ENCODE peak calls at places on chromosomes 4 and X, in four cellular contexts. L, R, Z and F are unnamed samples.

GRCh38 chrX:108225456-108225730 is 133.8 kb downstream of the ATG4A start:
- DNase-seq in L (no peak), R (no peak), Z (no peak), F (no peak)

GRCh38 chr4:47061435-47061834 is 30.1 kb downstream of the GABRB1 start:
- DNase-seq in L (no peak), R (no peak), Z (no peak), F (no peak)

GRCh38 chrX:84737471-84737871 is 235.2 kb upstream of the HDX start:
- DNase-seq in L (no peak), R (no peak), Z (no peak), F (no peak)

GRCh38 chrX:140817943-140818342 is 108.4 kb downstream of the LINC00632 start:
- DNase-seq in L (no peak), R (no peak), Z (no peak), F (peak)

GRCh38 chr4:3436048-3436797 is 5.5 kb upstream of the HGFAC start:
- DNase-seq in L (no peak), R (no peak), Z (no peak), F (no peak)

GRCh38 chrX:36803151-36803550 is 205.0 kb upstream of the FAM47C start:
- DNase-seq in L (no peak), R (no peak), Z (no peak), F (no peak)

GRCh38 chrX:63930140-63930539 is 145.1 kb upstream of the ARHGEF9 start:
- DNase-seq in L (no peak), R (no peak), Z (no peak), F (peak)

GRCh38 chr4:19987746-19988145 is 264.0 kb upstream of the SLIT2 start:
- DNase-seq in L (no peak), R (no peak), Z (no peak), F (no peak)

GRCh38 chrX:36867143-36867542 is 141.0 kb upstream of the FAM47C start:
- DNase-seq in L (peak), R (peak), Z (no peak), F (peak)

GRCh38 chr4:14410469-14410868 is 591.8 kb upstream of the CPEB2 start:
- DNase-seq in L (no peak), R (no peak), Z (no peak), F (no peak)

GRCh38 chr4:79651516-79651915 is 243.5 kb upstream of the GK2 start:
- DNase-seq in L (no peak), R (peak), Z (no peak), F (peak)

GRCh38 chr4:73308286-73308685 is 49.7 kb upstream of the ANKRD17 start:
- DNase-seq in L (no peak), R (peak), Z (no peak), F (peak)

GRCh38 chr4:8702516-8703400 is 110.2 kb downstream of the CPZ start:
- DNase-seq in L (no peak), R (no peak), Z (peak), F (peak)

GRCh38 chrX:101550825-101551767 is 749 bp downstream of the ARMCX1 start:
- DNase-seq in L (no peak), R (no peak), Z (peak), F (peak)

GRCh38 chrX:1524874-1525582 is 12.0 kb downstream of the P2RY8 start:
- DNase-seq in L (no peak), R (no peak), Z (peak), F (no peak)

GRCh38 chrX:2336181-2336580 is 164.6 kb downstream of the DHRSX start:
- DNase-seq in L (no peak), R (no peak), Z (no peak), F (no peak)

GRCh38 chr4:128718793-128719192 is 90.7 kb upstream of the JADE1 start:
- DNase-seq in L (no peak), R (no peak), Z (no peak), F (no peak)

GRCh38 chr4:17510582-17510981 is 1.3 kb downstream of the QDPR start:
- DNase-seq in L (no peak), R (no peak), Z (no peak), F (no peak)

GRCh38 chrX:40272786-40273185 is 175.0 kb upstream of the BCOR start:
- DNase-seq in L (no peak), R (no peak), Z (no peak), F (peak)

GRCh38 chrX:64975491-64975890 is 759 bp downstream of the ZC4H2 start:
- DNase-seq in L (peak), R (peak), Z (peak), F (peak)

GRCh38 chrX:64975989-64976672 is at the start of gene ZC4H2:
- DNase-seq in L (peak), R (peak), Z (peak), F (peak)

GRCh38 chrX:64976673-64977040 is 407 bp upstream of the ZC4H2 start:
- DNase-seq in L (no peak), R (no peak), Z (no peak), F (peak)

GRCh38 chrX:64977830-64978229 is 1.6 kb upstream of the ZC4H2 start:
- DNase-seq in L (no peak), R (peak), Z (no peak), F (no peak)

DNA sequence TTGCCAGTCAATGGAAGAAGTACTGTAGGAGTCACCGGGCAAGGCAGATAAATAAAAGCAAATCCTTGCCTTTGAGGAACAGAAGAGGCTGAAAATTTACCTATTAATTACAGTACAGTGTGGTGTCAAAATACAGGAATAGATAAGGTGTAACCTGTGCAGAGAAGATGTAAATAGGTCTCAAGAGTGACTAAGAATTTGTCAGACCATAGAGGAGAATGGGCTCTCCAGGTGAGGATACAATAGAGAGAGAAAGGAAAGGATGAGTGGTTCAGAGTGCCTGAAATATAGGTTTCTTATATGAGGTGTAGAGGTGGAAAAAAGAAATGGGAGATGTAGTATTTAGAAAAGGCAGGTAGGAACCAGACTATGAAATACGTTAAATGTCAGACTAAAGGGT is 801 bp upstream of the ZC4H2 start:
- DNase-seq in L (no peak), R (no peak), Z (no peak), F (no peak)
- H3K4me3 ChIP-seq in L (no peak), R (peak), Z (no peak), F (peak)

GRCh38 chr4:94457692-94458106 is 6.0 kb downstream of the PDLIM5 start:
- DNase-seq in L (no peak), R (no peak), Z (no peak), F (peak)
- H3K4me3 ChIP-seq in L (no peak), R (peak), Z (no peak), F (no peak)

GRCh38 chrX:47573334-47574095 is 8.7 kb upstream of the TIMP1 start:
- DNase-seq in L (no peak), R (no peak), Z (no peak), F (peak)
- H3K4me3 ChIP-seq in L (no peak), R (no peak), Z (peak), F (peak)

DNA sequence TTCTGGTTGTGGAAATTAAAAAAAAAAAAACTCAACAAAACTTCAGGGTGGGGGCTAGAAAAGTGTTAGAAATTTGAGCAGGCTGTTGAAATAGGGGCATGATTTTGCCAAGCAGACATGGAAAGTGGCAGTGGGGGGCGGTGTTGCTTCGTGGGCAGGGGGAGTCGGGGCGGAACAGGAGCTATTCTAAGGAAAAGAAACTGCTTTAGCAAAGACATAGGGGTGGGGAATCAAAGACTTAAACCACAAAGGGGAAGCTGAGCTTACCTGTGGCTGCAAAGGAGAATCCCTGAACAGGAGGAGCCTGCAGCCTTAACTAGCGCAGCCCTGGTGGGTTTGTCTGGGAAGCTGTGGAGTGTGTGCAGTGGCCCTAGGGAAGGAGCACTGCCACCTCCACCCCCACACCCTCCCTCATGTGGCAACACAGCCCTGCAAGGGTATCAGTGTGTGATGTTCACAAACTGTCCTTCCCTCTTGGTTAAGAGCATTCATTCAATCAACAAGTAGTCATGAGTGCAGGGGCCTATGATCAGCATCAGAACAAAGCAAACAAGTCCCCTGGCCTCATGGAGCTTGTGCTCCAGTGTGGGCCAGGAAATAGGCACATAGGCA is 20.5 kb downstream of the SEL1L3 start:
- DNase-seq in L (peak), R (no peak), Z (no peak), F (peak)
- H3K4me3 ChIP-seq in L (no peak), R (no peak), Z (no peak), F (no peak)

GRCh38 chr4:52317361-52317879 is 266.3 kb downstream of the SPATA18 start:
- DNase-seq in L (no peak), R (no peak), Z (no peak), F (no peak)

GRCh38 chr4:52312722-52313121 is 261.6 kb downstream of the SPATA18 start:
- DNase-seq in L (no peak), R (no peak), Z (no peak), F (no peak)

GRCh38 chr4:52317981-52318380 is 266.9 kb downstream of the SPATA18 start:
- DNase-seq in L (no peak), R (no peak), Z (no peak), F (no peak)
- H3K4me3 ChIP-seq in L (no peak), R (no peak), Z (no peak), F (no peak)

DNA sequence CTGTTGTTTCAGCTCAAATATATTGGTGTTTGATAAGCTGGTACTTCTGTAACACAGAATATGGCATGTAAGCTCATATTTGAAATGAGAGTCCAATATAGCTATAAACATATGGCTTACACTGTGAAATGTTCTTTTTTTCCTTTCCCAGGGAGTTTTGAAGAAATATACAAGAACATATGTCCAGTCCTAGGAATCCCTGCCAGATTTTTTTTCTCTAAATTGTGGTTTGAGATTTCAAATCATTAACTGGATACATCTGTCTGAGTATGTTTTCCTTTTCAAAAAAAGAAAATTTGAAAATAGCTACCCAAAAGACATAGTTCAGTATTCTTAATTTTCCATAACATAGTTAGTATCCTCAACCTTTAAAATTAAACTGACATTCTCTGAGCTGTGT is 60.2 kb downstream of the HMGB2 start:
- DNase-seq in L (no peak), R (no peak), Z (no peak), F (no peak)
- H3K4me3 ChIP-seq in L (no peak), R (no peak), Z (no peak), F (no peak)

DNA sequence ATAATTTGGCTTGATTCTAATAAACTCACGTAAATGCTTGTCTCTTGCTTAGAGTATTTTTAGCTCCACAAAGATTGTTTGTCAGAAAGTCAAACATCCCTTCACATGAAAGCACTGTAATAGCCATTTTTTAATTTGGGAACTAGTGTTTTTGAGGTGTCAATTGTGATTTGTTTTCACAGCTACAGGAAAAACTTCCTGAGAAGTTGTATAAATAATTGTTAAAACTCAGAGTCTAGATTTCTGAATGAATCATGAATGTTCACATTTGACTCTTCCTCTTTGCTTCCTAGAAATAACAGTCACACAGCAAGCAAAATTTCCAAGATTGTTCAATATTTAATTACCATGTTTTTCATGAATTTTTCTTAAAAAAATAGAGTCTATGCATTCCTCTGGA is 156.9 kb upstream of the SLC7A11 start:
- DNase-seq in L (no peak), R (no peak), Z (no peak), F (no peak)
- H3K4me3 ChIP-seq in L (no peak), R (no peak), Z (no peak), F (no peak)

GRCh38 chr4:112885897-112886296 is 163.6 kb upstream of the ANK2 start:
- DNase-seq in L (no peak), R (no peak), Z (no peak), F (no peak)

GRCh38 chr4:112881842-112882241 is 167.6 kb upstream of the ANK2 start:
- DNase-seq in L (no peak), R (no peak), Z (no peak), F (peak)

GRCh38 chr4:112876316-112876715 is 173.1 kb upstream of the ANK2 start:
- DNase-seq in L (no peak), R (no peak), Z (no peak), F (peak)

GRCh38 chr4:112882286-112882685 is 167.2 kb upstream of the ANK2 start:
- DNase-seq in L (no peak), R (no peak), Z (no peak), F (no peak)
- H3K4me3 ChIP-seq in L (no peak), R (no peak), Z (peak), F (no peak)

GRCh38 chr4:184802203-184803015 is 23.4 kb downstream of the ACSL1 start:
- DNase-seq in L (no peak), R (no peak), Z (no peak), F (no peak)
- H3K4me3 ChIP-seq in L (no peak), R (no peak), Z (peak), F (no peak)